ENCODE peak calls at places on chromosomes 13 and 19, in four cellular contexts. J, F, S and L are unnamed samples.

GRCh38 chr13:61002686-61003085 is 413.0 kb downstream of the PCDH20 start:
- DNase-seq in J (no peak), F (no peak), S (no peak), L (no peak)

GRCh38 chr13:23956106-23956505 is 58.8 kb upstream of the C1QTNF9B start:
- DNase-seq in J (peak), F (no peak), S (no peak), L (no peak)

GRCh38 chr19:30864460-30865215 is 484.6 kb downstream of the TSHZ3 start:
- DNase-seq in J (no peak), F (no peak), S (no peak), L (no peak)

GRCh38 chr13:112238436-112238995 is 137.6 kb upstream of the SPACA7 start:
- DNase-seq in J (no peak), F (no peak), S (no peak), L (no peak)

GRCh38 chr19:1109032-1109541 is 5.3 kb downstream of the GPX4 start:
- DNase-seq in J (no peak), F (no peak), S (no peak), L (no peak)

GRCh38 chr19:49916839-49917733 is 11.9 kb upstream of the ATF5 start:
- DNase-seq in J (no peak), F (no peak), S (no peak), L (no peak)

GRCh38 chr13:33014291-33014690 is 1.9 kb upstream of the KL start:
- DNase-seq in J (no peak), F (no peak), S (no peak), L (no peak)

GRCh38 chr19:5046339-5047039 is 77.6 kb downstream of the KDM4B start:
- DNase-seq in J (no peak), F (no peak), S (peak), L (no peak)

GRCh38 chr19:49580264-49581006 is at the start of gene NOSIP:
- DNase-seq in J (peak), F (peak), S (peak), L (peak)

GRCh38 chr19:2627319-2627829 is 75.1 kb downstream of the GNG7 start:
- DNase-seq in J (peak), F (no peak), S (peak), L (no peak)

GRCh38 chr13:111271186-111271698 is 49.2 kb upstream of the TEX29 start:
- DNase-seq in J (no peak), F (no peak), S (no peak), L (no peak)

GRCh38 chr13:65595881-65596280 is 1634.3 kb downstream of the PCDH9 start:
- DNase-seq in J (no peak), F (no peak), S (no peak), L (no peak)

GRCh38 chr19:1947651-1948209 is 6.8 kb downstream of the CSNK1G2 start:
- DNase-seq in J (no peak), F (no peak), S (no peak), L (no peak)

GRCh38 chr13:97202761-97203160 is 19.4 kb upstream of the MBNL2 start:
- DNase-seq in J (no peak), F (no peak), S (no peak), L (no peak)

GRCh38 chr13:109146912-109147624 is 517.7 kb downstream of the MYO16 start:
- DNase-seq in J (peak), F (no peak), S (no peak), L (peak)

DNA sequence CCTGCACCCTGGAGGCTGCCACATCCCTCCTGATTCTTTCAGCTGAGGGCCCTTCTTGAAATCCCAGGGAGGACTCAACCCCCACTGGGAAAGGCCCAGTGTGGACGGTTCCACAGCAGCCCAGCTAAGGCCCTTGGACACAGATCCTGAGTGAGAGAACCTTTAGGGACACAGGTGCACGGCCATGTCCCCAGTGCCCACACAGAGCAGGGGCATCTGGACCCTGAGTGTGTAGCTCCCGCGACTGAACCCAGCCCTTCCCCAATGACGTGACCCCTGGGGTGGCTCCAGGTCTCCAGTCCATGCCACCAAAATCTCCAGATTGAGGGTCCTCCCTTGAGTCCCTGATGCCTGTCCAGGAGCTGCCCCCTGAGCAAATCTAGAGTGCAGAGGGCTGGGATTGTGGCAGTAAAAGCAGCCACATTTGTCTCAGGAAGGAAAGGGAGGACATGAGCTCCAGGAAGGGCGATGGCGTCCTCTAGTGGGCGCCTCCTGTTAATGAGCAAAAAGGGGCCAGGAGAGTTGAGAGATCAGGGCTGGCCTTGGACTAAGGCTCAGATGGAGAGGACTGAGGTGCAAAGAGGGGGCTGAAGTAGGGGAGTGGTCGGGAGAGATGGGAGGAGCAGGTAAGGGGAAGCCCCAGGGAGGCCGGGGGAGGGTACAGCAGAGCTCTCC is 6.9 kb upstream of the CEACAM5 start:
- DNase-seq in J (no peak), F (peak), S (no peak), L (no peak)
- TF ChIP-seq ELF1 in J (no peak), F (no peak), S (no peak), L (no peak)

GRCh38 chr13:83355042-83355441 is 527.2 kb downstream of the SLITRK1 start:
- DNase-seq in J (no peak), F (no peak), S (no peak), L (no peak)

GRCh38 chr13:83350569-83350968 is 531.7 kb downstream of the SLITRK1 start:
- DNase-seq in J (no peak), F (no peak), S (no peak), L (no peak)

DNA sequence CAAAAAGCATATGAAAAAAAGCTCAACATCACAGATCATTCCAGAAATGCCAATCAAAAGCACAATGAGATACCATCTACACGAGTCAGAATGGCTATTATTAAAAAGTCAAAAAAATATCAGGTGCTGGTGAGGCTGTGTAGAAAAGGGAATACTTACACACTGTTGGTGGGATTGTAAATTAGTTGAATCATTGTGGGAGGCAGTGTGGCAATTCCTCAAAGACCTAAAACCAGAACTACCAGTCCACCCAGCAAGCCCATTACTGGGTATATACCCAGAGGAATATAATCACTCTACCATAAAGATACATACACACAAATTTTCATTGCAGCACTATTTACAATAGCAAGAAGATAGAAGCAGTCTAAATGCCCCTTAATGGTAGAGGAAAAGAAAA is 529.9 kb downstream of the SLITRK1 start:
- DNase-seq in J (no peak), F (no peak), S (no peak), L (no peak)
- TF ChIP-seq ELF1 in J (no peak), F (no peak), S (no peak), L (no peak)

GRCh38 chr19:55552620-55553019 is 7.3 kb upstream of the SBK3 start:
- DNase-seq in J (no peak), F (no peak), S (peak), L (no peak)
- TF ChIP-seq ELF1 in J (no peak), F (no peak), S (no peak), L (no peak)

GRCh38 chr13:51646041-51646670 is 61.9 kb downstream of the WDFY2 start:
- DNase-seq in J (no peak), F (no peak), S (no peak), L (no peak)
- TF ChIP-seq ELF1 in J (no peak), F (no peak), S (no peak), L (no peak)

GRCh38 chr13:79281335-79281734 is 124.7 kb downstream of the RBM26 start:
- DNase-seq in J (no peak), F (no peak), S (no peak), L (no peak)
- TF ChIP-seq ELF1 in J (no peak), F (no peak), S (no peak), L (no peak)

GRCh38 chr13:78121459-78122348 is 203.1 kb upstream of the EDNRB start:
- DNase-seq in J (peak), F (peak), S (peak), L (peak)
- TF ChIP-seq ELF1 in J (no peak), F (no peak), S (no peak), L (no peak)

DNA sequence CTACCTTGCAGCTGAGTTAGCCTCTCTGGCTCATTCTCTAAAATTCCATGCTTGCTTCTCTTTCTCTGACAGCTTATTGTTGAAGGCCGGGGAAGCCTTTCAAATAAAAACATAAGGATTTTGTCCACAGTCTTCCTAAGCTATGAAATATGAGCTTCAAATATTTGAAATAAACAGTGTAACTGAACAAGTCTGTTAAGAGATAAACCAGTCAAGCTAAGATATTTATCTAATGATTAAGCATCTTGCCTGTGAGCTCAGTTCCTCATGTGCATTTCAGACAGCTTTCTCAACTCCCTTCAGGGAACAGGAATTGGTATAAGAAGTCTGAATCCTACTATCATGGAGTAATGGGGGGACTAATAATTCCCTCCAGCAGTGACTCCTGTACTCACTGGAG is 89.4 kb downstream of the SLAIN1 start:
- DNase-seq in J (no peak), F (no peak), S (no peak), L (no peak)
- TF ChIP-seq ELF1 in J (no peak), F (no peak), S (no peak), L (no peak)

DNA sequence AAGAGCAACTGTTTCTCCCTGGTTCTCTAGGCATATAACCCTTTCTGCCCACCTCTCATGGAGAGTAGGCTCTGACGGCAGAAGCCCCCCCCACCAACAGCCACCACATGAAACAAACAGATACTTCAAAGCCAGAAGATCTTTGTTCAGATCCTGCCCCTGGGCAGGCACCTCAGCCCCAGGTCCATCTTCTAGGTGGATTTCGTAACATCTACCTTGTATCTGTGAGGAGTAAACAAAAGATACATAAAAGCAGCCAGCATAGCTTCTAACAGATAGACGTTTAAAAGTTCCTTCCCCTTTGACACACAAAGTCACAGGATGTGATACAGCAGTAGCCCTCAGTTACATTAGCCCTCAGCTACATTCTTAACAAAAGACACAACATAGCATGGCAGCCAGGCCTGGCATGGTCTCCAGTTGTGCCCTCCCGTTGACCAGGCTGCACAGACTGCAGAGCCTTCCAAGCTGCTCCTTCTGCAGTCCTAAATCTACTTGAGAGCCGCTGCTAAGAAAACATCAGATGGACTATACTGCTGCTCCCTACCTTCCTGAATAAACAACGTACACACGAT is 35.4 kb downstream of the BRD4 start:
- DNase-seq in J (no peak), F (no peak), S (peak), L (no peak)
- TF ChIP-seq ELF1 in J (no peak), F (no peak), S (no peak), L (no peak)